ENCODE peak calls at places on chromosome 16, in six cellular contexts. R is endothelial cell of umbilical vein, J is adrenal gland, L is uterus, X is esophagus squamous epithelium, Y is body of pancreas. F is an unnamed sample.

GRCh38 chr16:31111881-31112466 is 3.8 kb downstream of the BCKDK start:
- DNase-seq in L (no peak), X (no peak), Y (no peak), J (no peak), R (no peak), F (no peak)

GRCh38 chr16:51638338-51639135 is 487.5 kb upstream of the SALL1 start:
- DNase-seq in X (no peak), L (no peak), R (no peak), Y (no peak), J (no peak), F (no peak)

GRCh38 chr16:25823891-25824290 is 132.1 kb downstream of the HS3ST4 start:
- DNase-seq in L (no peak), X (no peak), R (no peak), Y (no peak), J (peak; percentile 62), F (no peak)

GRCh38 chr16:88773812-88774291 is 11.2 kb downstream of the PIEZO1 start:
- DNase-seq in X (no peak), R (peak; percentile 56), Y (peak; percentile 46), L (no peak), J (no peak), F (no peak)

GRCh38 chr16:25033852-25034251 is 18.7 kb upstream of the ARHGAP17 start:
- DNase-seq in J (peak; percentile 67), L (no peak), R (no peak), Y (no peak), X (no peak), F (no peak)

GRCh38 chr16:64469906-64470702 is 651.8 kb downstream of the CDH11 start:
- DNase-seq in J (no peak), R (peak; percentile 8), Y (no peak), L (no peak), X (no peak), F (no peak)

GRCh38 chr16:71623597-71623996 is 2.4 kb upstream of the MARVELD3 start:
- DNase-seq in X (no peak), Y (no peak), R (no peak), J (no peak), L (no peak), F (no peak)

GRCh38 chr16:89201467-89202377 is 1.4 kb upstream of the SLC22A31 start:
- DNase-seq in R (peak; percentile 43), Y (peak; percentile 93), J (peak; percentile 77), X (no peak), L (peak; percentile 34), F (peak; percentile 63)

GRCh38 chr16:10150906-10151305 is 31.3 kb downstream of the GRIN2A start:
- DNase-seq in L (no peak), J (no peak), Y (no peak), X (no peak), R (no peak), F (no peak)

GRCh38 chr16:54026456-54026855 is 260.1 kb downstream of the IRX3 start:
- DNase-seq in L (no peak), X (no peak), Y (no peak), R (peak; percentile 6), J (no peak), F (no peak)

GRCh38 chr16:20300312-20301097 is 26.8 kb downstream of the GP2 start:
- DNase-seq in J (peak; percentile 60), R (peak; percentile 39), Y (peak; percentile 75), L (peak; percentile 16), X (no peak), F (peak; percentile 57)

GRCh38 chr16:4664538-4665418 is 28.6 kb upstream of the NUDT16L1 start:
- DNase-seq in Y (no peak), R (no peak), J (no peak), L (peak; percentile 53), X (no peak), F (peak; percentile 84)

GRCh38 chr16:50781043-50781442 is 39.2 kb downstream of the CYLD start:
- DNase-seq in J (no peak), L (no peak), R (no peak), X (no peak), Y (no peak), F (no peak)

GRCh38 chr16:69909760-69910159 is 41.4 kb upstream of the CLEC18A start:
- DNase-seq in X (no peak), Y (no peak), J (no peak), L (no peak), R (no peak), F (no peak)

GRCh38 chr16:84501077-84501735 is 3.3 kb downstream of the MEAK7 start:
- DNase-seq in X (no peak), Y (peak; percentile 16), R (no peak), J (no peak), L (no peak), F (no peak)

GRCh38 chr16:49463529-49463928 is 89.9 kb downstream of the C16orf78 start:
- DNase-seq in R (no peak), Y (no peak), J (no peak), L (no peak), X (no peak), F (no peak)

GRCh38 chr16:30113031-30113710 is at the start of gene GDPD3:
- DNase-seq in J (peak; percentile 55), L (no peak), Y (no peak), R (no peak), X (no peak), F (no peak)

GRCh38 chr16:4288148-4288921 is 15.5 kb upstream of the TFAP4 start:
- DNase-seq in Y (peak; percentile 74), X (no peak), J (peak; percentile 67), L (peak; percentile 79), R (peak; percentile 54), F (peak; percentile 75)

GRCh38 chr16:9798474-9798873 is 383.8 kb downstream of the GRIN2A start:
- DNase-seq in Y (no peak), X (no peak), J (no peak), R (no peak), L (peak; percentile 12), F (no peak)

GRCh38 chr16:52090080-52090479 is 456.9 kb downstream of the TOX3 start:
- DNase-seq in R (no peak), J (no peak), L (no peak), Y (no peak), X (no peak), F (no peak)

GRCh38 chr16:4273858-4274291 is 1.1 kb upstream of the TFAP4 start:
- DNase-seq in X (no peak), J (peak; percentile 50), Y (peak; percentile 65), R (peak; percentile 63), L (peak; percentile 67), F (peak; percentile 67)

DNA sequence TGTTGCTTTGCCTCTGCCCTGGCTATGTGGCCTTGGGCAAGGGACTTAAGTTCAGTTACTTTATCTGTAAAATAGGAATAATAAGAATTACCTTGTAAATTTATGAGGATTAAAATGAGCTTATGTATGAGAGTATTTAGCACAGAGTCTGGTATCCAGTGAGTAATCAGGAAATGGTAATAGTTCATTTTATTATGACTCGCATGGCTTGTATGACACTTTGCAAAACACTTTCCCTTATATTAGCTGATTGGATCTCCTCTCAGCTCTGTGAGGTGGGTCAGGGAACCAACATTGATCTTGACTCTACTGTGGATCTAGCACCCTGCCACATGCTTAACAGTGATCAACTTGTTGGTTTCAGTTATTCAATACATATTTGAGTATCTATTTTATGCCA is 8.3 kb upstream of the CDH3 start:
- DNase-seq in J (no peak), Y (no peak), X (no peak), L (no peak), R (peak; percentile 27), F (no peak)
- H3K27ac ChIP-seq in J (no peak overlapping the region), Y (no peak overlapping the region), X (peak overlapping the region; percentile 70), L (peak overlapping the region; percentile 31), R (no peak overlapping the region), F (no peak overlapping the region)

DNA sequence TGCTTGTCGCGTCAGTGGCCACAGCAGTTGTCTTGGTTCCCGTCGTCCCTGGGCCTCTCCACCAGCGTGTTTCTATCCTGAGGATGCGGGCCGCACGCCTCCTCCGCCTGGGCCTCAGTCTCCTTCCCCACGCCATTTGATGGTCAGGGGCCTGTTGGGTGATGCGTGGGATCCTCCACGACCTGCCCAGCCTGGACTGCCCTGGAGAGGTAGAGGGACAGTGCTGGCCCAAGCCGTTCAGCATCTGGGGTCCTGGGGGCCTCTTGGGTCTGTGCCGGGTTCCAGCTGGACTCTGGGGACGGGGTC is 20.3 kb downstream of the GSE1 start:
- DNase-seq in Y (no peak), J (no peak), X (no peak), L (no peak), R (no peak), F (no peak)
- H3K36me3 ChIP-seq in Y (no peaks in the 10 kb centered on the region), J (no peaks in the 10 kb centered on the region), X (no peaks in the 10 kb centered on the region), L (no peaks in the 10 kb centered on the region), R (no peaks in the 10 kb centered on the region), F (no peaks in the 10 kb centered on the region)

GRCh38 chr16:77214411-77215138 is 15.4 kb downstream of the SYCE1L start:
- DNase-seq in R (no peak), L (no peak), J (no peak), Y (no peak), X (no peak), F (no peak)

GRCh38 chr16:77213542-77214108 is 14.4 kb downstream of the SYCE1L start:
- DNase-seq in X (no peak), R (peak; percentile 86), L (peak; percentile 37), J (peak; percentile 74), Y (peak; percentile 20), F (no peak)

GRCh38 chr16:77208382-77208781 is 9.2 kb downstream of the SYCE1L start:
- DNase-seq in Y (no peak), X (no peak), L (no peak), J (no peak), R (no peak), F (no peak)

GRCh38 chr16:77211880-77212735 is 12.9 kb downstream of the SYCE1L start:
- DNase-seq in J (peak; percentile 37), L (peak; percentile 52), X (no peak), Y (peak; percentile 71), R (peak; percentile 48), F (peak; percentile 77)

DNA sequence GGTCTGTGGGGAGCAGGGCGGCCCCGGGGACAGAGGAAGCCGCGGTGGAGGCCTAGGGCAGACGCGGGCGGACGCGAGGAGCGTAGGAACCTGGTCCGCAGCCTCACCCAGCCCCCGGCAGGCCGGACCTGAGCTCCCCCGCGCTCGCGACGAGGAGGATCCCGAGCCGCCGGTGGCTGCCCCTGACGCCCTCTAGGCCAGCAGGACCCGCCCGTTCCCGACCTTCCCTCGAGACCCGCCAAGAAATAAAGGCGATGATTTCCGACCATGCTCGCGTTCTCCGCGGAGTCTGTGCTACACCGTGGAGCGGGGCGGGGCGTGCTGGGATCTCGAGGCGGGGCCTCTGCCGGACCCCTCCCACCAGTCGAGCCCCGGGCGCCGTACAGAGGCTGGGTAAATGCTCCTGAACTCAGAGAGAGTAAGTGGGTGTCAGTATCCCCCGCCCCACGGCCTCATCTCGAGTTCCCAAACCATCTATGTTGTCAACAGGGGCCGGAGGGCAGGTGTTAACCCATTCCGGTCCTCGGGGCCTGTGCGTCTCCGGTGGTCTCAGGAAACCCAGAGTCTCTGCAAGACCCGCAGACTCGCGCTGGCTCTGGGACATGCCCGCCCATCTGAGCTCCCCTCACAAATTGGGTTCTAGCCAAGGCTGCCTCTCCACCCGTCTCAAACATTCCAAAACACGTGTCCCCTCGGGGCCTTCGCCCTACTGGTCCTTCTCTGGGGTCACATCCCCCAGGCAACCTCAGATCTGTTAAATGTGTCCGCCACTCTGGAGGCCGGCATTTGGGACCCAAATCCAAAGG is 13.7 kb downstream of the SYCE1L start:
- DNase-seq in X (no peak), L (peak; percentile 69), R (peak; percentile 62), Y (peak; percentile 65), J (peak; percentile 58), F (peak; percentile 77)
- TF ChIP-seq POLR2A in X (peak; percentile 42), L (peak; percentile 41), R (no peak), Y (no peak), J (no peak), F (no peak)

GRCh38 chr16:82027629-82028035 is 7.4 kb upstream of the HSD17B2 start:
- DNase-seq in X (no peak), R (no peak), J (no peak), L (no peak), Y (no peak), F (peak; percentile 48)
- H3K27ac ChIP-seq in X (peak overlapping the region; percentile 41), R (no peak overlapping the region), J (no peak overlapping the region), L (no peak overlapping the region), Y (peak overlapping the region; percentile 46), F (peak overlapping the region; percentile 5)

GRCh38 chr16:55505333-55506015 is 3.4 kb upstream of the LPCAT2 start:
- DNase-seq in J (no peak), X (no peak), L (no peak), Y (no peak), R (no peak), F (no peak)
- H3K36me3 ChIP-seq in J (no peaks in the 10 kb centered on the region), X (no peaks in the 10 kb centered on the region), L (no peaks in the 10 kb centered on the region), Y (no peaks in the 10 kb centered on the region), R (peaks cover 43% of the 10 kb centered on the region), F (no peaks in the 10 kb centered on the region)

F was measured in right lobe of liver.